ENCODE peak calls at places on chromosomes 4 and X, in six cellular contexts. N is GM12878, D is transverse colon, V is H1, T is HepG2, I is K562. C is an unnamed sample.

GRCh38 chr4:8525383-8526120 is 54.6 kb upstream of the GPR78 start:
- DNase-seq in N (no peak), D (no peak), V (no peak), T (no peak), I (no peak), C (no peak)

GRCh38 chr4:87116230-87116629 is 104.2 kb downstream of the KLHL8 start:
- DNase-seq in N (no peak), D (no peak), V (no peak), T (no peak), I (no peak), C (no peak)

GRCh38 chr4:68606240-68606639 is 30.1 kb upstream of the UGT2B17 start:
- DNase-seq in N (no peak), D (no peak), V (no peak), T (no peak), I (no peak), C (no peak)

GRCh38 chrX:68387786-68388185 is 45.5 kb downstream of the OPHN1 start:
- DNase-seq in N (no peak), D (no peak), V (no peak), T (no peak), I (no peak), C (no peak)

GRCh38 chr4:153468587-153468986 is 2.4 kb downstream of the TMEM131L start:
- DNase-seq in N (peak), D (no peak), V (no peak), T (no peak), I (no peak), C (no peak)

GRCh38 chr4:15714616-15715015 is 11.8 kb downstream of the BST1 start:
- DNase-seq in N (no peak), D (no peak), V (no peak), T (no peak), I (peak), C (no peak)

GRCh38 chr4:900073-900472 is 32.0 kb downstream of the GAK start:
- DNase-seq in N (no peak), D (no peak), V (no peak), T (no peak), I (no peak), C (no peak)

GRCh38 chrX:71056857-71057256 is 11.3 kb downstream of the SNX12 start:
- DNase-seq in N (no peak), D (no peak), V (no peak), T (no peak), I (no peak), C (no peak)

GRCh38 chrX:866441-866990 is 235.9 kb downstream of the SHOX start:
- DNase-seq in N (no peak), D (no peak), V (no peak), T (no peak), I (no peak), C (no peak)

GRCh38 chr4:4759233-4759632 is 100.2 kb upstream of the MSX1 start:
- DNase-seq in N (no peak), D (no peak), V (no peak), T (no peak), I (no peak), C (no peak)

GRCh38 chrX:1582686-1583437 is 8.5 kb upstream of the AKAP17A start:
- DNase-seq in N (no peak), D (no peak), V (no peak), T (peak), I (no peak), C (no peak)

GRCh38 chrX:16659326-16659725 is 9.4 kb downstream of the S100G start:
- DNase-seq in N (no peak), D (no peak), V (no peak), T (no peak), I (no peak), C (no peak)

GRCh38 chr4:926538-926937 is 5.6 kb downstream of the GAK start:
- DNase-seq in N (no peak), D (peak), V (peak), T (peak), I (no peak), C (no peak)

GRCh38 chr4:147944264-147944663 is 212.4 kb downstream of the ARHGAP10 start:
- DNase-seq in N (no peak), D (no peak), V (no peak), T (no peak), I (no peak), C (no peak)

GRCh38 chr4:140332734-140333133 is 40.7 kb upstream of the SCOC start:
- DNase-seq in N (no peak), D (no peak), V (no peak), T (no peak), I (no peak), C (no peak)

GRCh38 chrX:1397001-1397400 is 5.1 kb upstream of the SLC25A6 start:
- DNase-seq in N (no peak), D (no peak), V (no peak), T (no peak), I (no peak), C (no peak)

GRCh38 chrX:49762175-49762704 is 66.5 kb upstream of the PAGE1 start:
- DNase-seq in N (no peak), D (no peak), V (no peak), T (peak), I (no peak), C (no peak)

DNA sequence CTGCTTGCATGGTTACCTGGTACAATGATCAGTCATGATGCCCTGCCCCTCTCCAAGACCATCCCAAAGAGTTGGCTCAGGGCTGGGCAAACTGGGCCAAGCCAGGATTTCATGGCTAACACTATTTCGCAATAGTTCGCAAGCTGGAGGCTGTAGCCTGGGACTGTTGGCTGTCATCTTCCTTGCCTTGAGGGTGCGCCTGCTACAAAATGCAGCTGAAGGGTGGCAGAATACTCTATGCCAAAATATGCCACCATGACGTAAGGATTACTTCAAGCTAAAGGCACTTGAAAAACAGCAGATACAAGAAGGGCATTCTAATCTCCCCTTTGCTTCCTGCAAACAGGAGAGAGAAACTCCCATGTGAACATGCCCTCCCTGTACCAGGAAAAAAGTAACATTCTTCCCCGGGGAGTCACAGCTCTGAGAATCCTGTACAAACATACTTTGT is 21.0 kb downstream of the SAT1 start:
- DNase-seq in N (no peak), D (peak), V (no peak), T (peak), I (no peak), C (no peak)
- TF ChIP-seq EP300 in N (no peak), D (no peak), V (no peak), T (no peak), I (no peak), C (peak)

GRCh38 chrX:111216293-111216801 is 53.9 kb downstream of the CAPN6 start:
- DNase-seq in N (no peak), D (no peak), V (no peak), T (no peak), I (no peak), C (no peak)
- TF ChIP-seq EP300 in N (no peak), D (no peak), V (no peak), T (no peak), I (no peak), C (no peak)

GRCh38 chr4:161767116-161767515 is 396.7 kb downstream of the FSTL5 start:
- DNase-seq in N (no peak), D (no peak), V (no peak), T (no peak), I (no peak), C (no peak)

DNA sequence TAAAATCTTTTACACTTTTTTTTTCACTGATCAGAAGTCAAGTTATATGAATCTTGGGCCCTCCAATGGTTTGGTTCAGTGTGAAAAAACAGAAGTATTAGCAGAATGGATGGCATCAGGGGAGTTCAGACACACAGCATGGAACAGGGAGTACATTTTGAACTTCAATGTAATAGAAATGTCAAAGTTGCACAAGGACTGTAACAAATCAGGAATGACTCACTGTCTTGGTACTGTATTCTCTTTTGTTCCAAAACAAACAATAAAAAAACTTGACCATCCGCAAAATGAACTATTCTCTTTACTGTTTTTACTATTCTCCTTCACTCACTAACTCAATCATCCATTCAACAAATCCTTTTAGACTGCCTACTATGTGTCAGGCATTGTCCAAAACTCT is 401.0 kb downstream of the FSTL5 start:
- DNase-seq in N (no peak), D (no peak), V (no peak), T (no peak), I (no peak), C (no peak)
- TF ChIP-seq EP300 in N (no peak), D (no peak), V (no peak), T (no peak), I (no peak), C (no peak)

DNA sequence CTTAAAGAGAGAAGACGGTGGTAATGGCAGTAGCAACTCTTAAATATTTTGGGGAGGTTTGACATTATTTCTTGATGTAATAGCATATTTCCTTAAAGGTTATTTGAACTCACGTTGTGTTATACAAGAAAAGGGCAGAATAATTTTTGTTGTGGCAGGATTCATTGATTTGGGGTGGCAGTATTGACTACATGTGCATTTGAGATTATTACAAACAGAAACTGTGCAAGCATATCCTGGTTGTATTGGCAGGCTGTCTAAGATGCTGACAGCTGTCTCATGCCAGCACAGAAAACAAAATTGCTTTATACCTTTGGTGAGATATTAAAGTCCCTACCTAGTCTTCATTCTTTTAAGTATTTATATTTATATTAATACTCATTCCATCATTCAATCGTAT is 300.7 kb upstream of the MAGEC2 start:
- DNase-seq in N (no peak), D (no peak), V (no peak), T (no peak), I (no peak), C (no peak)
- TF ChIP-seq EP300 in N (no peak), D (no peak), V (no peak), T (no peak), I (no peak), C (no peak)

GRCh38 chr4:171651071-171651470 is 162.1 kb upstream of the GALNTL6 start:
- DNase-seq in N (no peak), D (no peak), V (no peak), T (no peak), I (no peak), C (no peak)

GRCh38 chr4:171650543-171650942 is 162.7 kb upstream of the GALNTL6 start:
- DNase-seq in N (no peak), D (no peak), V (no peak), T (peak), I (no peak), C (no peak)

GRCh38 chr4:171648926-171649325 is 164.3 kb upstream of the GALNTL6 start:
- DNase-seq in N (no peak), D (no peak), V (no peak), T (no peak), I (no peak), C (no peak)

GRCh38 chr4:171644430-171645057 is 168.7 kb upstream of the GALNTL6 start:
- DNase-seq in N (peak), D (no peak), V (no peak), T (no peak), I (no peak), C (no peak)

GRCh38 chr4:171646984-171647383 is 166.2 kb upstream of the GALNTL6 start:
- DNase-seq in N (no peak), D (no peak), V (no peak), T (no peak), I (no peak), C (no peak)
- TF ChIP-seq EP300 in N (no peak), D (no peak), V (no peak), T (no peak), I (peak), C (no peak)

DNA sequence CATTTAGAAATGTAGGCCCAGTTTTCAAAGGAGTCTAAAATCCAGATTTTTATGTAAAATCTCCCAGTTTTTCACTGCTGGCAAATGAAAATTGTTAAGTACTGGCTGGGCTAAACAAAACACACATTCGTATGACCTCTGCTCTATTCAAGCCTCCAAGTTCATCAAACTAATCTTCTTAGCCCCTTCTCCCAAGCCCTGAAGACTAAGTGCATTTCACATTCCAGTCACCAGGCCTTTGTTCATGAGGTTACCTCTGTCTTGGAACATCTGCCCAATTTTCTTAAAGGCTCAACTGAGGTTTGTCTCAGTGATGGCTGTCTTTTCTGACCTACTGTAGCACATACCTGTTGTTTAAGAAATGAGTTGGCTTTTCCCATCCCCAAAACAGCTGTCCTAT is 22.2 kb downstream of the SLC25A43 start:
- DNase-seq in N (no peak), D (no peak), V (no peak), T (no peak), I (no peak), C (no peak)
- TF ChIP-seq EP300 in N (no peak), D (no peak), V (no peak), T (no peak), I (no peak), C (no peak)

C was measured in tibial nerve.